ENCODE peak calls at places on chromosome 4, in seven cellular contexts. One of them, this sample, is unnamed.

GRCh38 chr4:188270273-188271069 is 131.2 kb downstream of the TRIML1 start:
- DNase-seq in neural progenitor cell: no peak
- DNase-seq in aorta: no peak
- DNase-seq in hepatocyte: no peak
- DNase-seq in thoracic aorta: no peak
- DNase-seq in GM23248: no peak
- DNase-seq in heart left ventricle: no peak
- DNase-seq in this sample: no peak

GRCh38 chr4:151541438-151542071 is 132.6 kb downstream of the FHIP1A start:
- DNase-seq in heart left ventricle: no peak
- DNase-seq in neural progenitor cell: peak; percentile 26
- DNase-seq in hepatocyte: no peak
- DNase-seq in thoracic aorta: no peak
- DNase-seq in GM23248: peak; percentile 91
- DNase-seq in aorta: no peak
- DNase-seq in this sample: no peak

GRCh38 chr4:24137963-24138601 is 248.2 kb upstream of the PPARGC1A start:
- DNase-seq in thoracic aorta: no peak
- DNase-seq in GM23248: no peak
- DNase-seq in heart left ventricle: no peak
- DNase-seq in aorta: no peak
- DNase-seq in neural progenitor cell: no peak
- DNase-seq in hepatocyte: peak; percentile 86
- DNase-seq in this sample: peak; percentile 73

GRCh38 chr4:184457530-184458249 is 16.7 kb downstream of the IRF2 start:
- DNase-seq in heart left ventricle: no peak
- DNase-seq in neural progenitor cell: no peak
- DNase-seq in GM23248: peak; percentile 69
- DNase-seq in aorta: no peak
- DNase-seq in thoracic aorta: no peak
- DNase-seq in hepatocyte: no peak
- DNase-seq in this sample: peak; percentile 52

GRCh38 chr4:151948351-151949016 is 187.7 kb upstream of the GATB start:
- DNase-seq in neural progenitor cell: no peak
- DNase-seq in heart left ventricle: no peak
- DNase-seq in hepatocyte: no peak
- DNase-seq in thoracic aorta: no peak
- DNase-seq in GM23248: peak; percentile 91
- DNase-seq in aorta: no peak
- DNase-seq in this sample: no peak

GRCh38 chr4:11132478-11132877 is 296.2 kb downstream of the HS3ST1 start:
- DNase-seq in heart left ventricle: no peak
- DNase-seq in thoracic aorta: no peak
- DNase-seq in aorta: no peak
- DNase-seq in GM23248: no peak
- DNase-seq in neural progenitor cell: no peak
- DNase-seq in hepatocyte: no peak
- DNase-seq in this sample: no peak

GRCh38 chr4:133095591-133095990 is 53.5 kb upstream of the PCDH10 start:
- DNase-seq in neural progenitor cell: no peak
- DNase-seq in GM23248: no peak
- DNase-seq in hepatocyte: no peak
- DNase-seq in heart left ventricle: no peak
- DNase-seq in thoracic aorta: no peak
- DNase-seq in aorta: no peak
- DNase-seq in this sample: no peak

GRCh38 chr4:39466747-39467146 is 7.9 kb downstream of the LIAS start:
- DNase-seq in hepatocyte: no peak
- DNase-seq in heart left ventricle: no peak
- DNase-seq in GM23248: peak; percentile 33
- DNase-seq in aorta: no peak
- DNase-seq in neural progenitor cell: no peak
- DNase-seq in thoracic aorta: no peak
- DNase-seq in this sample: no peak

GRCh38 chr4:52037730-52038108 is 380 bp downstream of the SGCB start:
- DNase-seq in thoracic aorta: no peak
- DNase-seq in GM23248: peak; percentile 66
- DNase-seq in hepatocyte: no peak
- DNase-seq in neural progenitor cell: peak; percentile 74
- DNase-seq in heart left ventricle: peak; percentile 45
- DNase-seq in aorta: peak; percentile 60
- DNase-seq in this sample: peak; percentile 21

GRCh38 chr4:179145746-179146530 is 1703.7 kb upstream of the AGA start:
- DNase-seq in heart left ventricle: no peak
- DNase-seq in neural progenitor cell: no peak
- DNase-seq in hepatocyte: no peak
- DNase-seq in thoracic aorta: no peak
- DNase-seq in GM23248: no peak
- DNase-seq in aorta: no peak
- DNase-seq in this sample: no peak

GRCh38 chr4:108168213-108168671 is 490 bp downstream of the LEF1 start:
- DNase-seq in aorta: no peak
- DNase-seq in thoracic aorta: no peak
- DNase-seq in neural progenitor cell: no peak
- DNase-seq in GM23248: peak; percentile 45
- DNase-seq in hepatocyte: no peak
- DNase-seq in heart left ventricle: no peak
- DNase-seq in this sample: no peak

GRCh38 chr4:40763228-40763716 is 13.5 kb downstream of the NSUN7 start:
- DNase-seq in GM23248: peak; percentile 50
- DNase-seq in thoracic aorta: no peak
- DNase-seq in neural progenitor cell: no peak
- DNase-seq in hepatocyte: no peak
- DNase-seq in heart left ventricle: no peak
- DNase-seq in aorta: no peak
- DNase-seq in this sample: no peak

GRCh38 chr4:136863756-136864155 is 668.5 kb downstream of the PCDH18 start:
- DNase-seq in aorta: no peak
- DNase-seq in hepatocyte: no peak
- DNase-seq in neural progenitor cell: peak; percentile 9
- DNase-seq in GM23248: peak; percentile 4
- DNase-seq in heart left ventricle: no peak
- DNase-seq in thoracic aorta: no peak
- DNase-seq in this sample: no peak

GRCh38 chr4:628821-629635 is 3.7 kb downstream of the PDE6B start:
- DNase-seq in aorta: peak; percentile 30
- DNase-seq in heart left ventricle: no peak
- DNase-seq in thoracic aorta: no peak
- DNase-seq in hepatocyte: peak; percentile 2
- DNase-seq in GM23248: no peak
- DNase-seq in neural progenitor cell: no peak
- DNase-seq in this sample: no peak

GRCh38 chr4:172734555-172734954 is 434.1 kb upstream of the GALNT7 start:
- DNase-seq in aorta: no peak
- DNase-seq in GM23248: no peak
- DNase-seq in neural progenitor cell: no peak
- DNase-seq in hepatocyte: no peak
- DNase-seq in thoracic aorta: no peak
- DNase-seq in heart left ventricle: no peak
- DNase-seq in this sample: no peak

GRCh38 chr4:17398035-17398434 is 113.9 kb downstream of the QDPR start:
- DNase-seq in aorta: no peak
- DNase-seq in thoracic aorta: no peak
- DNase-seq in heart left ventricle: no peak
- DNase-seq in GM23248: peak; percentile 2
- DNase-seq in hepatocyte: no peak
- DNase-seq in neural progenitor cell: no peak
- DNase-seq in this sample: no peak

GRCh38 chr4:91325495-91325894 is 978.3 kb upstream of the GRID2 start:
- DNase-seq in aorta: no peak
- DNase-seq in heart left ventricle: peak; percentile 21
- DNase-seq in hepatocyte: peak; percentile 19
- DNase-seq in neural progenitor cell: no peak
- DNase-seq in GM23248: peak; percentile 3
- DNase-seq in thoracic aorta: peak; percentile 7
- DNase-seq in this sample: no peak

GRCh38 chr4:102438396-102438795 is 62.8 kb upstream of the NFKB1 start:
- DNase-seq in heart left ventricle: no peak
- DNase-seq in neural progenitor cell: no peak
- DNase-seq in hepatocyte: no peak
- DNase-seq in GM23248: peak; percentile 71
- DNase-seq in thoracic aorta: no peak
- DNase-seq in aorta: no peak
- DNase-seq in this sample: no peak

GRCh38 chr4:102441978-102442890 is 58.9 kb upstream of the NFKB1 start:
- DNase-seq in GM23248: no peak
- DNase-seq in neural progenitor cell: no peak
- DNase-seq in thoracic aorta: no peak
- DNase-seq in aorta: no peak
- DNase-seq in hepatocyte: peak; percentile 19
- DNase-seq in heart left ventricle: no peak
- DNase-seq in this sample: no peak

GRCh38 chr4:102440498-102440897 is 60.7 kb upstream of the NFKB1 start:
- DNase-seq in thoracic aorta: no peak
- DNase-seq in aorta: no peak
- DNase-seq in hepatocyte: no peak
- DNase-seq in heart left ventricle: no peak
- DNase-seq in GM23248: no peak
- DNase-seq in neural progenitor cell: no peak
- DNase-seq in this sample: no peak

GRCh38 chr4:102438873-102439614 is 62.1 kb upstream of the NFKB1 start:
- DNase-seq in thoracic aorta: no peak
- DNase-seq in hepatocyte: peak; percentile 72
- DNase-seq in neural progenitor cell: no peak
- DNase-seq in GM23248: peak; percentile 92
- DNase-seq in heart left ventricle: no peak
- DNase-seq in aorta: no peak
- DNase-seq in this sample: no peak

GRCh38 chr4:102439835-102440234 is 61.3 kb upstream of the NFKB1 start:
- DNase-seq in thoracic aorta: no peak
- DNase-seq in heart left ventricle: no peak
- DNase-seq in aorta: no peak
- DNase-seq in hepatocyte: peak; percentile 39
- DNase-seq in GM23248: peak; percentile 83
- DNase-seq in neural progenitor cell: no peak
- DNase-seq in this sample: no peak
- H3K4me3 ChIP-seq in thoracic aorta: no peak overlapping the region
- H3K4me3 ChIP-seq in heart left ventricle: no peak overlapping the region
- H3K4me3 ChIP-seq in aorta: no peak overlapping the region
- H3K4me3 ChIP-seq in hepatocyte: no peak overlapping the region
- H3K4me3 ChIP-seq in GM23248: peak overlapping the region; percentile 54
- H3K4me3 ChIP-seq in neural progenitor cell: no peak overlapping the region
- H3K4me3 ChIP-seq in this sample: no peak overlapping the region

GRCh38 chr4:82798168-82799005 is at the start of gene SCD5:
- DNase-seq in heart left ventricle: peak; percentile 65
- DNase-seq in hepatocyte: peak; percentile 80
- DNase-seq in aorta: peak; percentile 79
- DNase-seq in GM23248: peak; percentile 96
- DNase-seq in thoracic aorta: peak; percentile 9
- DNase-seq in neural progenitor cell: peak; percentile 93
- DNase-seq in this sample: peak; percentile 64

GRCh38 chr4:82797591-82798081 is 960 bp downstream of the SCD5 start:
- DNase-seq in thoracic aorta: no peak
- DNase-seq in hepatocyte: no peak
- DNase-seq in heart left ventricle: no peak
- DNase-seq in GM23248: peak; percentile 64
- DNase-seq in aorta: peak; percentile 49
- DNase-seq in neural progenitor cell: peak; percentile 61
- DNase-seq in this sample: peak; percentile 16

GRCh38 chr4:82797048-82797590 is 1.5 kb downstream of the SCD5 start:
- DNase-seq in aorta: no peak
- DNase-seq in thoracic aorta: no peak
- DNase-seq in neural progenitor cell: peak; percentile 59
- DNase-seq in GM23248: peak; percentile 30
- DNase-seq in hepatocyte: no peak
- DNase-seq in heart left ventricle: no peak
- DNase-seq in this sample: no peak

GRCh38 chr4:82801910-82802521 is 3.4 kb upstream of the SCD5 start:
- DNase-seq in hepatocyte: no peak
- DNase-seq in thoracic aorta: no peak
- DNase-seq in heart left ventricle: no peak
- DNase-seq in neural progenitor cell: no peak
- DNase-seq in aorta: no peak
- DNase-seq in GM23248: peak; percentile 58
- DNase-seq in this sample: no peak

GRCh38 chr4:82799006-82799881 is 648 bp upstream of the SCD5 start:
- DNase-seq in heart left ventricle: no peak
- DNase-seq in hepatocyte: no peak
- DNase-seq in aorta: no peak
- DNase-seq in thoracic aorta: no peak
- DNase-seq in neural progenitor cell: peak; percentile 66
- DNase-seq in GM23248: peak; percentile 48
- DNase-seq in this sample: peak; percentile 13
- H3K27ac ChIP-seq in heart left ventricle: no peak overlapping the region
- H3K27ac ChIP-seq in hepatocyte: no peak overlapping the region
- H3K27ac ChIP-seq in aorta: no peak overlapping the region
- H3K27ac ChIP-seq in thoracic aorta: no peak overlapping the region
- H3K27ac ChIP-seq in neural progenitor cell: no peak overlapping the region
- H3K27ac ChIP-seq in GM23248: no peak overlapping the region
- H3K27ac ChIP-seq in this sample: peak overlapping the region; percentile 54

DNA sequence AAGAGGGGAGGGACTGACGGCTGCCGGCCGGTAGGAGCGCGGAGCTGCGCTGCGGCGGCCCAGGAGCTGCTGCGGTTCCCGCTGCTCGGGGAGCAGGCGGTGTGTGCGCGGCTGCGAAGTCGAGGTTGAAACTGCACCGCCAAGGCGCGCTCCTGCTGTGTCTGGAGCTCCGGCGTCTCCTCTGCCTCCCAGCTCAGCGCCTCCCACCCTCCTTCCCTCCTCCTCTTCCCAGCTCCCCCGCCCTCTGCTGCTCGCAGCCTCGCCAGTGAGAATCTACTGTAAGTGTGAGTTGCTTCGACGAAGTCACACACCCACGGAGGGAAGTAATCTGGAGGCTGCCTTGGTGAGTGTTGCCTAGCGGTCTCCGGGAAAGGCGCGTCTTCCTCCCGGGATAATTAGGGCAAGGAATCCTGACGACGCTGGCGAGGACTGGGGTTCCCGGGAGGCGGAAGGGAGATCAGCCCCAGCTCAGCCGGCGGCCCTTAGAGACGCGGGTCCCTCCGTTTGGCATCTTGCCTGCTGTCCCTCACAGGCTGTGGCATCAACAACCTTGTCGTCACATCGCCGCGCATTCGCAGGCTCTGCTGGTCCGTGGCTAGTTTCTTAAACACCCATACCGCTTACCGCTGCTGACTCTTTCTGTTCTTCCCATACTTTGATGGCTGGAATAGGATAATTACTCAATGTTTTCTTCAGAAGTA is at the start of gene EPHA5:
- DNase-seq in thoracic aorta: no peak
- DNase-seq in aorta: peak; percentile 55
- DNase-seq in hepatocyte: peak; percentile 79
- DNase-seq in neural progenitor cell: peak; percentile 89
- DNase-seq in GM23248: peak; percentile 68
- DNase-seq in heart left ventricle: peak; percentile 45
- DNase-seq in this sample: no peak
- H3K4me3 ChIP-seq in thoracic aorta: peak within 1 kb of the TSS; percentile 72
- H3K4me3 ChIP-seq in aorta: peak within 1 kb of the TSS; percentile 9
- H3K4me3 ChIP-seq in hepatocyte: peak within 1 kb of the TSS; percentile 63
- H3K4me3 ChIP-seq in neural progenitor cell: peak within 1 kb of the TSS; percentile 56
- H3K4me3 ChIP-seq in GM23248: peak within 1 kb of the TSS; percentile 67
- H3K4me3 ChIP-seq in heart left ventricle: peak within 1 kb of the TSS; percentile 12
- H3K4me3 ChIP-seq in this sample: peak within 1 kb of the TSS; percentile 18

DNA sequence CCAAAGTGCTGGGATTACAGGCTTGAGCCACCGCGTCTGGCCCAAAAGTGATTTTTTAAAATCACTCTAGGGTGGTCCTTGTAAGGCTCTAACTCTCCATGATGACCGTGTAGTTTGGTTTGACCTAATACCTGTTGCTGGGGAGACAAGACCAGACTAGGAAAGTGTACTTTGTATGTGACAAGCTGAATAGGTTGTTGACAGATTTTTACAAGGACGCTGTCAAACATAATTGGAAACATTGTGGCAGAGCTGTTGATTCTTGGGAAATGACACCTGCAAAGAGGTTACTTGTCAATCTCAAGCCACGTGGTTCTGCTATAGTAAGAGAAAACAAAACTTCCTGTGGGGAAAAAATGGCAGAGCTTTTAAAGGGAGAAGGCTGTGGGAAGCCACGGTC is 802.4 kb upstream of the HS3ST1 start:
- DNase-seq in hepatocyte: no peak
- DNase-seq in GM23248: no peak
- DNase-seq in aorta: no peak
- DNase-seq in heart left ventricle: no peak
- DNase-seq in neural progenitor cell: no peak
- DNase-seq in thoracic aorta: no peak
- DNase-seq in this sample: no peak
- H3K27ac ChIP-seq in hepatocyte: no peak overlapping the region
- H3K27ac ChIP-seq in GM23248: no peak overlapping the region
- H3K27ac ChIP-seq in aorta: no peak overlapping the region
- H3K27ac ChIP-seq in heart left ventricle: peak overlapping the region; percentile 40
- H3K27ac ChIP-seq in neural progenitor cell: no peak overlapping the region
- H3K27ac ChIP-seq in thoracic aorta: no peak overlapping the region
- H3K27ac ChIP-seq in this sample: no peak overlapping the region